ENCODE peak calls at places on chromosome 21, in five cellular contexts. O is A549, E is BE2C, N is MM.1S, P is transverse colon. H is an unnamed sample.

GRCh38 chr21:26952274-26953066 is 14.4 kb downstream of the ADAMTS5 start:
- DNase-seq in O (no peak), E (no peak), N (no peak), P (no peak), H (no peak)

GRCh38 chr21:21668198-21668597 is 670.0 kb downstream of the NCAM2 start:
- DNase-seq in O (no peak), E (no peak), N (peak), P (no peak), H (no peak)

GRCh38 chr21:29403291-29403690 is 104.6 kb downstream of the BACH1 start:
- DNase-seq in O (no peak), E (no peak), N (no peak), P (no peak), H (no peak)

GRCh38 chr21:37237346-37237745 is 29.8 kb downstream of the VPS26C start:
- DNase-seq in O (no peak), E (no peak), N (no peak), P (no peak), H (no peak)

GRCh38 chr21:44368711-44369446 is 15.5 kb downstream of the TRPM2 start:
- DNase-seq in O (no peak), E (no peak), N (no peak), P (no peak), H (no peak)

GRCh38 chr21:36155603-36156338 is 853 bp upstream of the DOP1B start:
- DNase-seq in O (no peak), E (no peak), N (no peak), P (peak), H (no peak)

GRCh38 chr21:29938968-29939858 is 583 bp downstream of the GRIK1 start:
- DNase-seq in O (no peak), E (no peak), N (no peak), P (no peak), H (no peak)

GRCh38 chr21:44337941-44338895 is 972 bp downstream of the CFAP410 start:
- DNase-seq in O (peak), E (peak), N (peak), P (peak), H (peak)

GRCh38 chr21:38241029-38241740 is 15.6 kb upstream of the KCNJ15 start:
- DNase-seq in O (no peak), E (no peak), N (no peak), P (no peak), H (no peak)

GRCh38 chr21:17427831-17428483 is 84.9 kb upstream of the CXADR start:
- DNase-seq in O (no peak), E (no peak), N (no peak), P (no peak), H (no peak)

GRCh38 chr21:38669186-38669585 is 136.5 kb upstream of the ETS2 start:
- DNase-seq in O (peak), E (no peak), N (peak), P (peak), H (peak)

GRCh38 chr21:39137248-39138186 is 45.7 kb downstream of the PSMG1 start:
- DNase-seq in O (peak), E (peak), N (no peak), P (no peak), H (no peak)

GRCh38 chr21:24188511-24188910 is 1418.8 kb downstream of the MRPL39 start:
- DNase-seq in O (no peak), E (no peak), N (no peak), P (no peak), H (no peak)

GRCh38 chr21:29196021-29196663 is 65.7 kb downstream of the MAP3K7CL start:
- DNase-seq in O (peak), E (no peak), N (peak), P (peak), H (peak)

GRCh38 chr21:33543505-33544129 is 779 bp downstream of the SON start:
- DNase-seq in O (no peak), E (peak), N (no peak), P (peak), H (peak)

GRCh38 chr21:27802816-27803475 is 836.1 kb upstream of the ADAMTS5 start:
- DNase-seq in O (peak), E (peak), N (peak), P (peak), H (peak)

GRCh38 chr21:38639782-38640750 is 141.8 kb upstream of the ERG start:
- DNase-seq in O (no peak), E (no peak), N (no peak), P (no peak), H (no peak)

GRCh38 chr21:18058731-18059398 is 185.8 kb upstream of the CHODL start:
- DNase-seq in O (no peak), E (peak), N (no peak), P (no peak), H (no peak)

GRCh38 chr21:42461881-42462877 is 33.8 kb downstream of the RSPH1 start:
- DNase-seq in O (no peak), E (peak), N (no peak), P (peak), H (no peak)

GRCh38 chr21:42459583-42460215 is 36.3 kb downstream of the RSPH1 start:
- DNase-seq in O (no peak), E (no peak), N (no peak), P (peak), H (no peak)

GRCh38 chr21:42461185-42461520 is 34.9 kb downstream of the RSPH1 start:
- DNase-seq in O (no peak), E (no peak), N (no peak), P (peak), H (no peak)

GRCh38 chr21:42459065-42459430 is 37.0 kb downstream of the RSPH1 start:
- DNase-seq in O (no peak), E (no peak), N (no peak), P (peak), H (no peak)

GRCh38 chr21:42460391-42461184 is 35.4 kb downstream of the RSPH1 start:
- DNase-seq in O (no peak), E (peak), N (peak), P (peak), H (peak)
- TF ChIP-seq CTCF in O (no peak), E (no peak), N (no peak), P (no peak), H (no peak)

GRCh38 chr21:46287541-46287940 is 1.4 kb downstream of the YBEY start:
- DNase-seq in O (no peak), E (no peak), N (no peak), P (no peak), H (no peak)

GRCh38 chr21:46286668-46286982 is 483 bp downstream of the YBEY start:
- DNase-seq in O (no peak), E (no peak), N (no peak), P (no peak), H (no peak)

GRCh38 chr21:46284722-46285121 is 689 bp downstream of the MCM3AP start:
- DNase-seq in O (no peak), E (no peak), N (no peak), P (no peak), H (no peak)

GRCh38 chr21:46285206-46285661 is at the start of gene MCM3AP:
- DNase-seq in O (no peak), E (no peak), N (no peak), P (no peak), H (no peak)

GRCh38 chr21:46285761-46286667 is at the start of gene YBEY:
- DNase-seq in O (peak), E (peak), N (peak), P (peak), H (peak)
- TF ChIP-seq CTCF in O (no peak), E (peak), N (peak), P (peak), H (peak)

GRCh38 chr21:34744801-34745200 is 76.0 kb downstream of the CLIC6 start:
- DNase-seq in O (no peak), E (no peak), N (no peak), P (no peak), H (no peak)

GRCh38 chr21:34743285-34743684 is 74.5 kb downstream of the CLIC6 start:
- DNase-seq in O (no peak), E (no peak), N (no peak), P (no peak), H (no peak)

GRCh38 chr21:34748862-34749261 is 80.1 kb downstream of the CLIC6 start:
- DNase-seq in O (no peak), E (no peak), N (no peak), P (no peak), H (no peak)

GRCh38 chr21:34743831-34744230 is 75.0 kb downstream of the CLIC6 start:
- DNase-seq in O (no peak), E (no peak), N (no peak), P (peak), H (no peak)

DNA sequence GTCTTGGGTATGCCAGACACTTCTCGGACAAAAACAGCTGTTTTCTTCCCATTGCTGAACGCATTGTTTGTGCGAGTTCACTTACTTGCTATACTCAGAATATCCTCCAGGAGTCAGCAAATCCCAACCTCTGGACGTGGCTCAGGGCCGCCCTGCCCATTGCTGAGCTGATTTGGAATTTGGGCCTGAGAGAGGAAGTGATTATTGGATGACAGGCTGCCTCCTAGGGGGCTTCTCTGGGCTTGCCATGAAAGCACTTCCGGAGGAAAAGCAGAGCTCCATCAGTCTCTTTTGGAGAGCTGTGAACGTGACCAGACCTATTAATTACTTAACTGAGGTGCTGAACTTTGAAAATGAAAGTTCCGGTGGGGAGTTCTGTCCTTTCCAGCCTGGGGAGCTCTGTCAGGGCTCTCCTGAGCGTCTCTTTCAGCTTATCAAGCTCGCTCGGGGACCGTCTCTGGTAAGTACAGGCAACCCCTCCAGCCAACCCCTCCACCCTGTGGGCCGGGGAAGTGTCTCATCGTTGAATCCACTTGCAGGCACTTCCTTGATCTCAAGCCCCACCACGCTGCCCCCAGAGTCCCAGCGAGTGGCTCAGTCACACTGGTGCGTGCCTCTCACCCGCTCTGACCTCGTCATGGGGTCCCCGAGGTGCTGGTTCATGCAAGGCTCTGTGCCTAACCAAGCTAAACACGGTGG is 76.9 kb downstream of the CLIC6 start:
- DNase-seq in O (peak), E (peak), N (peak), P (peak), H (peak)
- TF ChIP-seq CTCF in O (peak), E (peak), N (peak), P (peak), H (peak)

DNA sequence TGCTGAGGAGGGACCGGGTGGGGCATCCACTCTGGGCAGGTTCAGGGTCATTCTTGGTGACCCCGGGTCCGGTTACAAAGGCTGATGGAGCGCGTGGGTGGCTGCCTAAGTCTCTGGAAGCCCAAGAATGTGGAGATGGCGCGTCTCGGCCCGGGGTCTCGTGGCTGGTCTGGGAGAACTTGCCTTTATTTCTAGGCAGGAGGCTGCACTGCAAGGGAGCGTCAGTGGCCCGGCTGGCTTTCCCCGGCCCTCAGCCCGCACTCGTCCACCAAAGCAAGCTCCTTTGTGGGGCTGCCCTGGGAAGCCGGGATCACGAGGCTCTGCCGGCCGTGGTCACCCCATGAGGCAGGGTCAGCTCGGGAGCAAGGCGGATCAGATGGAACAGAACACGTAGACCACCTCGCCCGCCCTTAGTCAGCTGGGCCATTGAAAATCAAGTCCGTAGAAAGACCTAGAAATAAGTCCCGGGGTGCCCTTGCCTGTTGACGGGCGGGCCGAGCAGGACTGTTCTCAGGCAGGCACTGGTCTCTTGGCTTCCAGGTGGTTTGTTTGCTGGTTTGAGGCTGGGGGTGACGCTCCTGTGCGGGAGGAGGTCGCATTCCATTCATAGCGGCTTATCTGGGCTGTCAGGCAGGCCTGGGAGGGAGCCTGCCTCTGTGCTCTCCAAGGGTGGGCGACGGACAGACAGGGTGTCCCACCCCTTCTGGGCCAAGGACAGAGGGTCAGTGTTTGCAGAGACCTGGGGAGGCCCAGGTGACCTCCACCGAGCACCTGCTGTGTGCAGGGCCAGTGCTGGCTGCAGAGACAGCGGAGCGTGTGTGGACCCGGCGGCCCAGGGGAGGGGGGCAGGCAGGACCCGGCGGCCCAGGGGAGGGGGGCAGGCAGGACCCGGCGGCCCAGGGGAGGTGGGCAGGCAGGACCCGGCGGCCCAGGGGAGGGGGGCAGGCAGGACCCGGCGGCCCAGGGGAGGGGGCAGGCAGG is 25.8 kb downstream of the COL18A1 start:
- DNase-seq in O (no peak), E (no peak), N (no peak), P (no peak), H (no peak)
- TF ChIP-seq CTCF in O (no peak), E (no peak), N (no peak), P (no peak), H (no peak)

DNA sequence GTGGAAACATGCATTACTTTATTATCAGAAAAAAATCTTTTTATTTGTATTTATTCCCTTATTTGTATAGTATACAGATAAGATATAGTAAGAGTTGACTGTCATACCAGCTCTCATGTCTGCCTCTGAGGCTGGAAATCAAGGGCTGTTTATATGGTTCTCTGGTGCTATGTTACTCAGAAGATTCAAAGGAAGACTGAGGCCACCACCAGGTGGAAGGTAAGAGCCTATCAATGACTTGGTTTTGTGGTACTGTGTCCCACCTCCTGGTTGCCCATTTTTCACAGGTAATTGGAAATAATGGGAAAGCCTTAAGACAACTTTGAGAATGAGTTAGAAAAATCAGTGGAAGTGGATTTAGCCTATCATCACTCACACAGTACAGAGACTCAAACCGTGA is 342.1 kb downstream of the DSCAM start:
- DNase-seq in O (no peak), E (no peak), N (no peak), P (no peak), H (no peak)
- TF ChIP-seq CTCF in O (no peak), E (no peak), N (no peak), P (no peak), H (no peak)

DNA sequence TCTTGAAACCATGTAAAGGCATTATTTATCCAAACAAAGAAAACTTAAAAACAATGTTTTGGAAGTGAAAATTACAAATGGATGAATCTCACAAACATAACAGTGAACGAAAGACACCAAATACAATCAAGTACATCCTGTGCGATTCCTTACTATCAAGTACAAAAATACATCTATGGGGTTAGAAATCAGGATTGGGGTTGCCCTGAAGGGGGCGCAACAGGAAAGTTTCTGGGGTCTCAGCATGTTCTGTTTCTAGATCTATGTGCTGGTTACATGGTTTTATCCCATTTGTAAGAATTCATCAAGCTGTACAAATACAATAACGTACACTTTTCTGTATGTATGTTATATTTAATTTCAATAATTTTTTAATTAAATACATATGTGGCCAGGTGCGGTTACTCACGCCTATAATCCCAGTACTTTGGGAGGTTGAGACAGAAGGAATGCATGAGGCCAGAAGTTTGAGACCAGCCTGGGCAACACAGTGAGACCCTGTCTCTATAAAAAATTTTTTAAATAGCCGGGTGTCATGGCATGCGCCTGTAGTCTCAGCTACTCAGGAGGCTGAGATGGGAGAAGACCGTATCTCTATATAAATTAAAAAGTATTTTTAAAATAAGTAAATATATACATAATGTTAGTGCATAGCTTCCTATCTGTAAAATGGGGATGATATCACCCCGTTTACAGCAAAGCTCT is 121.5 kb upstream of the SOD1 start:
- DNase-seq in O (no peak), E (no peak), N (no peak), P (no peak), H (no peak)
- TF ChIP-seq CTCF in O (no peak), E (peak), N (peak), P (no peak), H (no peak)

DNA sequence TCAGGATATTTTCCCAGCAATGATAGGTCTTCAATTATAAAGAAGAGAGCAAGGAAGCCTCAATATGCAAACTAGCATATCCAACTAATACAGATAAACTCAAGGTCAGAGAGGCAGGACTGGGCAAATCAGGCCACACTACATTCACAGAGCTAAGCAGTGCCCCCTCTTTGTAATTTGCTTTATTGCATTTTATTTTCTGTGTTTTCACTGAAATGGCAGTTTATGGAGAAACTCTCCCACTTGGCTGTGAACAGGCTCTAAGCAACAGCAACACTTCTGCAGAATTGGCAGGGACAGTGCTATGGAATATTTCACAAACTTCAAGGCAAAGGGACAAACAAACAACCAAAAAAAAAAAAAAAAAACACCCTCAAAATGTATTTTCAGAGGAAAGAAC is 93.4 kb upstream of the SOD1 start:
- DNase-seq in O (no peak), E (no peak), N (peak), P (no peak), H (no peak)
- TF ChIP-seq CTCF in O (no peak), E (peak), N (peak), P (no peak), H (no peak)

GRCh38 chr21:15409031-15409430 is 320.8 kb upstream of the USP25 start:
- DNase-seq in O (no peak), E (no peak), N (no peak), P (no peak), H (no peak)
- TF ChIP-seq CTCF in O (no peak), E (no peak), N (no peak), P (no peak), H (no peak)